ENCODE peak calls at places on chromosome 16, in six cellular contexts. J, M, N, L, C and Q are unnamed samples.
A peak's percentile ranks its signal among the peaks of the same experiment; 100 is the strongest.

GRCh38 chr16:1790261-1790610 is 3.3 kb downstream of the IGFALS start:
- DNase-seq in M (no peak), J (no peak), C (no peak), L (no peak), N (no peak), Q (no peak)

GRCh38 chr16:9297437-9298113 is 206.1 kb downstream of the HAPSTR1 start:
- DNase-seq in M (no peak), J (peak; percentile 70), L (peak; percentile 9), N (peak; percentile 2), C (no peak), Q (no peak)

GRCh38 chr16:14020141-14020540 is 51.0 kb upstream of the MRTFB start:
- DNase-seq in C (no peak), J (no peak), N (no peak), L (no peak), M (no peak), Q (no peak)

GRCh38 chr16:10256855-10257641 is 74.8 kb upstream of the GRIN2A start:
- DNase-seq in M (peak; percentile 9), N (peak; percentile 35), L (no peak), C (peak; percentile 7), J (peak; percentile 87), Q (peak; percentile 3)

GRCh38 chr16:1153480-1154160 is 714 bp downstream of the CACNA1H start:
- DNase-seq in M (no peak), C (no peak), J (peak; percentile 59), N (no peak), L (no peak), Q (no peak)

GRCh38 chr16:6884002-6884401 is 448.6 kb upstream of the RBFOX1 start:
- DNase-seq in M (no peak), N (no peak), L (no peak), C (no peak), J (peak; percentile 80), Q (no peak)

GRCh38 chr16:70715113-70715711 is 29.4 kb upstream of the MTSS2 start:
- DNase-seq in N (peak; percentile 100), L (peak; percentile 38), J (peak; percentile 97), C (no peak), M (no peak), Q (peak; percentile 99)

GRCh38 chr16:71746442-71747046 is 22.0 kb upstream of the PHLPP2 start:
- DNase-seq in J (peak; percentile 65), L (no peak), M (no peak), N (peak; percentile 29), C (no peak), Q (peak; percentile 62)

GRCh38 chr16:50360033-50360778 is 8.6 kb downstream of the BRD7 start:
- DNase-seq in J (no peak), M (no peak), C (no peak), L (no peak), N (no peak), Q (peak; percentile 78)

GRCh38 chr16:75402821-75403475 is 30.4 kb downstream of the CFDP1 start:
- DNase-seq in L (no peak), J (peak; percentile 59), M (no peak), C (peak; percentile 9), N (peak; percentile 49), Q (peak; percentile 62)

GRCh38 chr16:80806957-80807356 is 2.6 kb upstream of the CDYL2 start:
- DNase-seq in N (peak; percentile 73), J (no peak), M (no peak), L (no peak), C (no peak), Q (peak; percentile 81)

GRCh38 chr16:17367034-17367433 is 103.7 kb downstream of the XYLT1 start:
- DNase-seq in J (no peak), N (no peak), C (no peak), M (no peak), L (no peak), Q (no peak)

GRCh38 chr16:31130899-31131298 is 4.6 kb downstream of the PRSS8 start:
- DNase-seq in L (no peak), N (no peak), C (no peak), J (peak; percentile 66), M (no peak), Q (no peak)

GRCh38 chr16:88701541-88702363 is 4.5 kb downstream of the RNF166 start:
- DNase-seq in J (no peak), M (no peak), N (no peak), L (no peak), C (no peak), Q (no peak)

GRCh38 chr16:751152-752007 is 9.2 kb upstream of the MSLN start:
- DNase-seq in C (no peak), M (no peak), L (no peak), J (no peak), N (no peak), Q (no peak)

GRCh38 chr16:20401066-20401465 is 3.5 kb downstream of the PDILT start:
- DNase-seq in C (no peak), L (no peak), J (no peak), M (no peak), N (no peak), Q (no peak)

GRCh38 chr16:19085679-19086200 is 18.3 kb downstream of the COQ7 start:
- DNase-seq in M (no peak), N (peak; percentile 42), J (no peak), C (no peak), L (no peak), Q (peak; percentile 43)

GRCh38 chr16:12095275-12096161 is 119.0 kb downstream of the SNX29 start:
- DNase-seq in C (peak; percentile 53), N (peak; percentile 61), L (peak; percentile 54), J (peak; percentile 81), M (no peak), Q (peak; percentile 55)

GRCh38 chr16:12613131-12613991 is 190.3 kb downstream of the CPPED1 start:
- DNase-seq in L (no peak), M (no peak), C (no peak), N (peak; percentile 42), J (peak; percentile 45), Q (peak; percentile 67)

GRCh38 chr16:82704369-82704768 is 77.6 kb downstream of the CDH13 start:
- DNase-seq in N (no peak), L (no peak), J (peak; percentile 15), C (no peak), M (no peak), Q (no peak)

GRCh38 chr16:66894948-66895696 is 14.8 kb downstream of the PDP2 start:
- DNase-seq in M (peak; percentile 36), N (peak; percentile 75), L (peak; percentile 50), C (peak; percentile 55), J (peak; percentile 89), Q (peak; percentile 81)

GRCh38 chr16:88936008-88936912 is 40.7 kb downstream of the CBFA2T3 start:
- DNase-seq in N (no peak), M (no peak), J (peak; percentile 42), L (peak; percentile 37), C (no peak), Q (no peak)

GRCh38 chr16:11356573-11357331 is 11.5 kb downstream of the RMI2 start:
- DNase-seq in C (peak; percentile 35), M (no peak), N (peak; percentile 52), J (peak; percentile 86), L (peak; percentile 40), Q (peak; percentile 72)

GRCh38 chr16:71360378-71360777 is 1.9 kb downstream of the CALB2 start:
- DNase-seq in M (no peak), N (peak; percentile 86), J (no peak), C (no peak), L (no peak), Q (peak; percentile 82)

GRCh38 chr16:13471036-13471435 is 448.9 kb upstream of the ERCC4 start:
- DNase-seq in C (no peak), M (no peak), J (peak; percentile 81), L (no peak), N (no peak), Q (no peak)